ENCODE peak calls at places on chromosomes 16 and 17, in five cellular contexts. G, M, S, I and R are unnamed samples.

GRCh38 chr17:78341559-78342437 is 18.1 kb downstream of the SOCS3 start:
- DNase-seq in G (peak), M (no peak), S (peak), I (no peak), R (peak)

GRCh38 chr17:77957215-77957868 is 1.2 kb upstream of the TNRC6C start:
- DNase-seq in G (peak), M (no peak), S (peak), I (peak), R (no peak)

GRCh38 chr17:79617304-79617703 is 6.5 kb upstream of the RBFOX3 start:
- DNase-seq in G (no peak), M (no peak), S (no peak), I (no peak), R (no peak)

GRCh38 chr17:77645441-77646430 is 312.8 kb upstream of the TNRC6C start:
- DNase-seq in G (no peak), M (no peak), S (no peak), I (peak), R (no peak)

GRCh38 chr17:36945959-36946725 is 2.6 kb upstream of the AATF start:
- DNase-seq in G (no peak), M (no peak), S (no peak), I (no peak), R (no peak)

GRCh38 chr17:27792095-27792494 is 8.2 kb downstream of the NOS2 start:
- DNase-seq in G (no peak), M (no peak), S (no peak), I (no peak), R (no peak)

GRCh38 chr17:1179635-1180433 is at the start of gene ABR:
- DNase-seq in G (peak), M (no peak), S (peak), I (peak), R (no peak)

GRCh38 chr17:28427372-28427771 is 21.4 kb upstream of the SLC46A1 start:
- DNase-seq in G (no peak), M (no peak), S (no peak), I (no peak), R (no peak)

GRCh38 chr17:79027925-79028491 is 4.0 kb downstream of the C1QTNF1 start:
- DNase-seq in G (no peak), M (no peak), S (no peak), I (no peak), R (peak)

GRCh38 chr16:57534881-57535658 is 1.3 kb downstream of the CCDC102A start:
- DNase-seq in G (no peak), M (no peak), S (no peak), I (no peak), R (no peak)

GRCh38 chr17:15957608-15958307 is 12.8 kb downstream of the ADORA2B start:
- DNase-seq in G (no peak), M (no peak), S (no peak), I (no peak), R (no peak)

GRCh38 chr16:85286970-85287814 is 174.9 kb upstream of the CIBAR2 start:
- DNase-seq in G (peak), M (no peak), S (peak), I (no peak), R (no peak)

GRCh38 chr16:2520784-2521577 is 810 bp downstream of the AMDHD2 start:
- DNase-seq in G (no peak), M (no peak), S (no peak), I (peak), R (no peak)

GRCh38 chr17:77434136-77435114 is 293.7 kb downstream of the SEC14L1 start:
- DNase-seq in G (no peak), M (no peak), S (no peak), I (peak), R (no peak)

GRCh38 chr16:71383054-71383773 is 24.7 kb downstream of the CALB2 start:
- DNase-seq in G (peak), M (no peak), S (no peak), I (peak), R (peak)

GRCh38 chr16:9012330-9012729 is 48.6 kb upstream of the USP7 start:
- DNase-seq in G (no peak), M (no peak), S (no peak), I (no peak), R (no peak)

GRCh38 chr17:9702916-9703780 is 57.8 kb downstream of the USP43 start:
- DNase-seq in G (no peak), M (no peak), S (no peak), I (no peak), R (no peak)

GRCh38 chr17:15103785-15104184 is 161.3 kb downstream of the PMP22 start:
- DNase-seq in G (no peak), M (no peak), S (no peak), I (no peak), R (no peak)

GRCh38 chr16:5615868-5616642 is 518.5 kb upstream of the EEF2KMT start:
- DNase-seq in G (no peak), M (peak), S (peak), I (peak), R (peak)

GRCh38 chr16:53888222-53888621 is 184.3 kb downstream of the FTO start:
- DNase-seq in G (no peak), M (no peak), S (no peak), I (no peak), R (no peak)

GRCh38 chr17:45837187-45837586 is 7.5 kb upstream of the SPPL2C start:
- DNase-seq in G (no peak), M (no peak), S (no peak), I (no peak), R (no peak)